ENCODE peak calls at places on chromosome 2, in nine cellular contexts. G is endothelial cell, O is astrocyte of the spinal cord, Z is HFFc6, W is H9, N is kidney epithelial cell, K is NB4, J is BE2C, M is AG09309. R is an unnamed sample.

GRCh38 chr2:171225302-171225980 is 64.7 kb upstream of the TLK1 start:
- DNase-seq in G (no peak), O (peak), Z (peak), W (no peak), N (peak), K (peak), J (no peak), M (peak), R (no peak)

GRCh38 chr2:62931536-62931935 is 119.1 kb upstream of the OTX1 start:
- DNase-seq in G (no peak), O (no peak), Z (no peak), W (no peak), N (no peak), K (no peak), J (no peak), M (no peak), R (no peak)

GRCh38 chr2:25492726-25493125 is 151.0 kb upstream of the DNMT3A start:
- DNase-seq in G (no peak), O (no peak), Z (no peak), W (no peak), N (no peak), K (no peak), J (no peak), M (no peak), R (no peak)

GRCh38 chr2:19738707-19739106 is 163.1 kb downstream of the TTC32 start:
- DNase-seq in G (no peak), O (peak), Z (peak), W (no peak), N (no peak), K (no peak), J (no peak), M (peak), R (no peak)

GRCh38 chr2:16139663-16140610 is 199.6 kb downstream of the MYCN start:
- DNase-seq in G (no peak), O (no peak), Z (no peak), W (no peak), N (no peak), K (no peak), J (peak), M (no peak), R (no peak)

GRCh38 chr2:168600970-168601369 is 144.9 kb downstream of the CERS6 start:
- DNase-seq in G (no peak), O (no peak), Z (no peak), W (no peak), N (no peak), K (no peak), J (no peak), M (no peak), R (no peak)

GRCh38 chr2:10817413-10817812 is 4.8 kb upstream of the PDIA6 start:
- DNase-seq in G (no peak), O (no peak), Z (no peak), W (peak), N (no peak), K (peak), J (peak), M (no peak), R (no peak)

GRCh38 chr2:231198291-231199173 is at the start of gene ARMC9:
- DNase-seq in G (peak), O (peak), Z (peak), W (peak), N (no peak), K (peak), J (peak), M (no peak), R (no peak)

GRCh38 chr2:30185175-30185574 is 38.4 kb downstream of the YPEL5 start:
- DNase-seq in G (no peak), O (no peak), Z (no peak), W (no peak), N (no peak), K (peak), J (no peak), M (no peak), R (peak)

GRCh38 chr2:158498043-158498748 is 41.4 kb downstream of the PKP4 start:
- DNase-seq in G (no peak), O (no peak), Z (peak), W (no peak), N (no peak), K (no peak), J (no peak), M (no peak), R (no peak)

GRCh38 chr2:186422226-186422625 is 63.8 kb upstream of the ZC3H15 start:
- DNase-seq in G (no peak), O (peak), Z (peak), W (no peak), N (no peak), K (peak), J (no peak), M (peak), R (no peak)

GRCh38 chr2:73859721-73860586 is 31.2 kb downstream of the STAMBP start:
- DNase-seq in G (no peak), O (peak), Z (peak), W (no peak), N (peak), K (peak), J (no peak), M (peak), R (no peak)

GRCh38 chr2:178700922-178701342 is 106.3 kb downstream of the TTN start:
- DNase-seq in G (no peak), O (peak), Z (no peak), W (no peak), N (no peak), K (peak), J (no peak), M (no peak), R (peak)

GRCh38 chr2:8579686-8580085 is 102.2 kb upstream of the ID2 start:
- DNase-seq in G (no peak), O (no peak), Z (no peak), W (no peak), N (no peak), K (no peak), J (no peak), M (no peak), R (no peak)

GRCh38 chr2:71603851-71604708 is 150.7 kb downstream of the DYSF start:
- DNase-seq in G (no peak), O (no peak), Z (no peak), W (peak), N (no peak), K (no peak), J (no peak), M (no peak), R (no peak)

GRCh38 chr2:140597205-140597604 is 1533.6 kb downstream of the LRP1B start:
- DNase-seq in G (no peak), O (no peak), Z (no peak), W (no peak), N (no peak), K (no peak), J (no peak), M (no peak), R (no peak)

GRCh38 chr2:61720911-61721310 is 132.9 kb downstream of the FAM161A start:
- DNase-seq in G (no peak), O (no peak), Z (no peak), W (no peak), N (no peak), K (no peak), J (no peak), M (no peak), R (no peak)

GRCh38 chr2:219405451-219405850 is 12.7 kb upstream of the DES start:
- DNase-seq in G (no peak), O (no peak), Z (no peak), W (peak), N (no peak), K (no peak), J (no peak), M (no peak), R (no peak)

GRCh38 chr2:65934992-65935629 is 499.8 kb upstream of the MEIS1 start:
- DNase-seq in G (no peak), O (no peak), Z (no peak), W (no peak), N (no peak), K (no peak), J (no peak), M (no peak), R (no peak)

GRCh38 chr2:7007846-7008741 is 90.9 kb downstream of the RNF144A start:
- DNase-seq in G (no peak), O (peak), Z (no peak), W (no peak), N (no peak), K (peak), J (peak), M (no peak), R (peak)

GRCh38 chr2:27020337-27020948 is 12.3 kb upstream of the TMEM214 start:
- DNase-seq in G (no peak), O (no peak), Z (no peak), W (no peak), N (no peak), K (no peak), J (no peak), M (no peak), R (no peak)

GRCh38 chr2:54429811-54430600 is 26.1 kb upstream of the SPTBN1 start:
- DNase-seq in G (peak), O (no peak), Z (no peak), W (no peak), N (no peak), K (peak), J (no peak), M (no peak), R (no peak)

GRCh38 chr2:128770143-128771080 is 451.7 kb upstream of the HS6ST1 start:
- DNase-seq in G (no peak), O (no peak), Z (no peak), W (peak), N (no peak), K (no peak), J (no peak), M (no peak), R (no peak)

GRCh38 chr2:173407176-173407575 is 52.5 kb downstream of the CDCA7 start:
- DNase-seq in G (no peak), O (no peak), Z (no peak), W (no peak), N (no peak), K (no peak), J (no peak), M (no peak), R (no peak)

GRCh38 chr2:96536445-96537065 is at the start of gene ARID5A:
- DNase-seq in G (peak), O (peak), Z (peak), W (peak), N (peak), K (peak), J (peak), M (no peak), R (peak)
- TF ChIP-seq CTCF in G (peak), O (peak), Z (peak), W (peak), N (peak), K (no peak), J (peak), M (peak), R (no peak)

GRCh38 chr2:31386648-31387047 is 27.9 kb downstream of the XDH start:
- DNase-seq in G (no peak), O (no peak), Z (no peak), W (peak), N (no peak), K (no peak), J (no peak), M (no peak), R (no peak)
- TF ChIP-seq CTCF in G (no peak), O (no peak), Z (peak), W (peak), N (no peak), K (no peak), J (peak), M (peak), R (peak)

GRCh38 chr2:38167968-38168350 is 92.0 kb upstream of the CYP1B1 start:
- DNase-seq in G (no peak), O (no peak), Z (no peak), W (no peak), N (no peak), K (no peak), J (no peak), M (no peak), R (no peak)
- TF ChIP-seq CTCF in G (no peak), O (no peak), Z (no peak), W (no peak), N (no peak), K (no peak), J (no peak), M (no peak), R (no peak)

DNA sequence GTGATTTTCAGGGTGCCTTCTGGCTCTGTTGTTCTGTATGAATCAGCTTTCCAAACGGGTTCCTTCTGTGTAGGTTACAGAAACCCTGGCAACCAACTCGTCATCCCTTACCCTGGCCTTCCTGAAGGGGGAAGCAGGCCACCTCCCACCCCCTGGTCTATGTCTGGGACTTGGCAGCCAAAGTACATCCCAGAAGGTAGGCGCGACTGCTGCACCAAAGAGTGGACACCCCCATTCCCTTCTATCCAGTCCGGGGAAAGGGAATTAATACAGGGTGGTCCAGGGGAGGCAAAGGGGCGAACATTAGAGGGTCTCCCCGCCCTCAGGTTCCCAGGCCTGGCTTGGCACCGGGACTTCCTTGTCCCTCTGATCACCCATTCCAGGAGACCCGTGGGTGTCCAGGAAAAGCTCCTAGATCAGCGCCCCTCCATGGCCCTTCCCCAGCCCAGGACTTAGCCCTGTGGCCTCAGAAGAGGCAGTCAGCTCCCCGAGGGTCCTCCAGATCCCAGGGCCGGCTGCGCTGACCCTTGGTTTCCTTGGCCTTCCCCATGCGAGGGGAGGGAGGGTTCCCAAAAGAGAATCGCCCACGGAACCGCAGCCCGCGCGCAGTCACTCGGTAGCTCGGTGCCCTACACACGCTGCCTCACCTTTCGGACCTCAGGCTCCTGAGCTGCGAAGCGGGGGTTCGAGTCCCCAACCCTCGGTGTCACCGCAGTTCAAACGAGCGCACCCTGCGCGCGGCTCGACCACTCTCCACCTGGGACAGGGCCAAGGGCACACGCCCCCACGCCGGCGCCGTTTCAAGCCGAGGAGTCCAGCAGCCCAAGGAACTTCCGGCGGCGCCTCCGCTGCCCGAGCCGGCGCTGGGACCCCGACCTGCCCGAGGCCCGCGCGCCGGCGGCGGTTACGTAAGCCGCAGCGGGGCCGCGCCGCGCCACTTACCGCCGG is at the start of gene PER2:
- DNase-seq in G (peak), O (peak), Z (peak), W (peak), N (no peak), K (peak), J (peak), M (peak), R (no peak)
- TF ChIP-seq CTCF in G (no peak), O (peak), Z (peak), W (peak), N (no peak), K (peak), J (peak), M (peak), R (no peak)

GRCh38 chr2:205714058-205714776 is 31.9 kb downstream of the NRP2 start:
- DNase-seq in G (no peak), O (peak), Z (no peak), W (no peak), N (peak), K (peak), J (no peak), M (no peak), R (no peak)

GRCh38 chr2:205714789-205715411 is 32.6 kb downstream of the NRP2 start:
- DNase-seq in G (no peak), O (no peak), Z (no peak), W (no peak), N (no peak), K (no peak), J (no peak), M (no peak), R (no peak)

GRCh38 chr2:205712983-205713531 is 30.8 kb downstream of the NRP2 start:
- DNase-seq in G (no peak), O (no peak), Z (no peak), W (no peak), N (no peak), K (no peak), J (no peak), M (no peak), R (no peak)

GRCh38 chr2:205717999-205718398 is 35.7 kb downstream of the NRP2 start:
- DNase-seq in G (no peak), O (no peak), Z (no peak), W (no peak), N (no peak), K (no peak), J (no peak), M (no peak), R (no peak)

GRCh38 chr2:205716126-205716525 is 33.8 kb downstream of the NRP2 start:
- DNase-seq in G (no peak), O (no peak), Z (no peak), W (peak), N (no peak), K (peak), J (peak), M (no peak), R (peak)
- TF ChIP-seq CTCF in G (no peak), O (peak), Z (peak), W (peak), N (peak), K (peak), J (peak), M (peak), R (peak)

GRCh38 chr2:241268306-241268705 is 47.2 kb downstream of the HDLBP start:
- DNase-seq in G (no peak), O (no peak), Z (no peak), W (peak), N (no peak), K (no peak), J (no peak), M (no peak), R (no peak)
- TF ChIP-seq CTCF in G (no peak), O (no peak), Z (no peak), W (no peak), N (no peak), K (no peak), J (no peak), M (no peak), R (no peak)